ENCODE peak calls at places on chromosomes 3 and 15, in nine cellular contexts. One of them, this sample, is unnamed.

GRCh38 chr3:27712136-27713065 is 9.7 kb downstream of the EOMES start:
- DNase-seq in CD4-positive, CD25-positive, alpha-beta regulatory T cell: peak
- DNase-seq in AG10803: peak
- DNase-seq in lower lobe of right lung: peak
- DNase-seq in PC-3: peak
- DNase-seq in fibroblast of pulmonary artery: peak
- DNase-seq in endothelial cell of umbilical vein: peak
- DNase-seq in astrocyte: peak
- DNase-seq in adipocyte: peak
- DNase-seq in this sample: peak

GRCh38 chr3:182795383-182795782 is 2.1 kb downstream of the ATP11B start:
- DNase-seq in endothelial cell of umbilical vein: no peak
- DNase-seq in adipocyte: peak
- DNase-seq in PC-3: peak
- DNase-seq in CD4-positive, CD25-positive, alpha-beta regulatory T cell: peak
- DNase-seq in AG10803: peak
- DNase-seq in lower lobe of right lung: no peak
- DNase-seq in fibroblast of pulmonary artery: no peak
- DNase-seq in astrocyte: no peak
- DNase-seq in this sample: no peak

GRCh38 chr3:184334470-184335158 is 2.8 kb upstream of the FAM131A start:
- DNase-seq in PC-3: peak
- DNase-seq in astrocyte: peak
- DNase-seq in adipocyte: peak
- DNase-seq in lower lobe of right lung: no peak
- DNase-seq in CD4-positive, CD25-positive, alpha-beta regulatory T cell: peak
- DNase-seq in fibroblast of pulmonary artery: peak
- DNase-seq in endothelial cell of umbilical vein: peak
- DNase-seq in AG10803: peak
- DNase-seq in this sample: peak

GRCh38 chr3:67526246-67526645 is 128.2 kb downstream of the SUCLG2 start:
- DNase-seq in CD4-positive, CD25-positive, alpha-beta regulatory T cell: no peak
- DNase-seq in adipocyte: peak
- DNase-seq in fibroblast of pulmonary artery: peak
- DNase-seq in AG10803: peak
- DNase-seq in endothelial cell of umbilical vein: no peak
- DNase-seq in PC-3: peak
- DNase-seq in astrocyte: peak
- DNase-seq in lower lobe of right lung: no peak
- DNase-seq in this sample: peak

GRCh38 chr15:85707519-85708338 is 87.0 kb downstream of the KLHL25 start:
- DNase-seq in CD4-positive, CD25-positive, alpha-beta regulatory T cell: no peak
- DNase-seq in lower lobe of right lung: no peak
- DNase-seq in endothelial cell of umbilical vein: peak
- DNase-seq in fibroblast of pulmonary artery: peak
- DNase-seq in adipocyte: peak
- DNase-seq in astrocyte: peak
- DNase-seq in AG10803: peak
- DNase-seq in PC-3: no peak
- DNase-seq in this sample: peak

GRCh38 chr3:89303721-89304120 is 196.3 kb downstream of the EPHA3 start:
- DNase-seq in CD4-positive, CD25-positive, alpha-beta regulatory T cell: no peak
- DNase-seq in AG10803: peak
- DNase-seq in PC-3: peak
- DNase-seq in lower lobe of right lung: no peak
- DNase-seq in astrocyte: peak
- DNase-seq in endothelial cell of umbilical vein: no peak
- DNase-seq in fibroblast of pulmonary artery: peak
- DNase-seq in adipocyte: peak
- DNase-seq in this sample: no peak

GRCh38 chr3:124582196-124582595 is 148.1 kb upstream of the UMPS start:
- DNase-seq in adipocyte: no peak
- DNase-seq in lower lobe of right lung: no peak
- DNase-seq in PC-3: no peak
- DNase-seq in astrocyte: no peak
- DNase-seq in AG10803: no peak
- DNase-seq in endothelial cell of umbilical vein: no peak
- DNase-seq in fibroblast of pulmonary artery: no peak
- DNase-seq in CD4-positive, CD25-positive, alpha-beta regulatory T cell: peak
- DNase-seq in this sample: no peak

GRCh38 chr15:99412626-99413025 is 153.2 kb upstream of the MEF2A start:
- DNase-seq in fibroblast of pulmonary artery: no peak
- DNase-seq in AG10803: no peak
- DNase-seq in adipocyte: no peak
- DNase-seq in astrocyte: no peak
- DNase-seq in lower lobe of right lung: no peak
- DNase-seq in PC-3: no peak
- DNase-seq in CD4-positive, CD25-positive, alpha-beta regulatory T cell: no peak
- DNase-seq in endothelial cell of umbilical vein: no peak
- DNase-seq in this sample: no peak

GRCh38 chr15:41899854-41900442 is 6.1 kb upstream of the SPTBN5 start:
- DNase-seq in lower lobe of right lung: no peak
- DNase-seq in fibroblast of pulmonary artery: no peak
- DNase-seq in CD4-positive, CD25-positive, alpha-beta regulatory T cell: no peak
- DNase-seq in AG10803: no peak
- DNase-seq in PC-3: no peak
- DNase-seq in endothelial cell of umbilical vein: no peak
- DNase-seq in adipocyte: no peak
- DNase-seq in astrocyte: no peak
- DNase-seq in this sample: no peak

GRCh38 chr3:109902549-109902948 is 565.2 kb upstream of the DPPA4 start:
- DNase-seq in AG10803: no peak
- DNase-seq in lower lobe of right lung: no peak
- DNase-seq in CD4-positive, CD25-positive, alpha-beta regulatory T cell: no peak
- DNase-seq in adipocyte: no peak
- DNase-seq in endothelial cell of umbilical vein: no peak
- DNase-seq in astrocyte: no peak
- DNase-seq in fibroblast of pulmonary artery: no peak
- DNase-seq in PC-3: no peak
- DNase-seq in this sample: no peak

GRCh38 chr3:186646106-186646505 is 5.9 kb downstream of the FETUB start:
- DNase-seq in AG10803: no peak
- DNase-seq in adipocyte: no peak
- DNase-seq in astrocyte: no peak
- DNase-seq in fibroblast of pulmonary artery: no peak
- DNase-seq in PC-3: no peak
- DNase-seq in endothelial cell of umbilical vein: no peak
- DNase-seq in CD4-positive, CD25-positive, alpha-beta regulatory T cell: no peak
- DNase-seq in lower lobe of right lung: no peak
- DNase-seq in this sample: no peak

GRCh38 chr3:59212128-59212764 is 162.4 kb upstream of the CFAP20DC start:
- DNase-seq in AG10803: peak
- DNase-seq in fibroblast of pulmonary artery: peak
- DNase-seq in astrocyte: peak
- DNase-seq in CD4-positive, CD25-positive, alpha-beta regulatory T cell: peak
- DNase-seq in endothelial cell of umbilical vein: peak
- DNase-seq in adipocyte: peak
- DNase-seq in PC-3: peak
- DNase-seq in lower lobe of right lung: no peak
- DNase-seq in this sample: no peak

GRCh38 chr3:42659451-42660130 is 6.1 kb downstream of the ZBTB47 start:
- DNase-seq in fibroblast of pulmonary artery: no peak
- DNase-seq in CD4-positive, CD25-positive, alpha-beta regulatory T cell: no peak
- DNase-seq in endothelial cell of umbilical vein: no peak
- DNase-seq in AG10803: no peak
- DNase-seq in astrocyte: no peak
- DNase-seq in lower lobe of right lung: no peak
- DNase-seq in PC-3: no peak
- DNase-seq in adipocyte: no peak
- DNase-seq in this sample: no peak

GRCh38 chr3:176939022-176939817 is 258.1 kb downstream of the TBL1XR1 start:
- DNase-seq in PC-3: peak
- DNase-seq in adipocyte: peak
- DNase-seq in CD4-positive, CD25-positive, alpha-beta regulatory T cell: peak
- DNase-seq in fibroblast of pulmonary artery: peak
- DNase-seq in lower lobe of right lung: no peak
- DNase-seq in astrocyte: peak
- DNase-seq in endothelial cell of umbilical vein: peak
- DNase-seq in AG10803: peak
- DNase-seq in this sample: no peak

GRCh38 chr3:18645603-18646002 is 220.5 kb upstream of the SATB1 start:
- DNase-seq in AG10803: no peak
- DNase-seq in CD4-positive, CD25-positive, alpha-beta regulatory T cell: no peak
- DNase-seq in adipocyte: no peak
- DNase-seq in lower lobe of right lung: no peak
- DNase-seq in PC-3: no peak
- DNase-seq in fibroblast of pulmonary artery: no peak
- DNase-seq in endothelial cell of umbilical vein: no peak
- DNase-seq in astrocyte: no peak
- DNase-seq in this sample: no peak

GRCh38 chr3:50333744-50334328 is 5.8 kb upstream of the TUSC2 start:
- DNase-seq in endothelial cell of umbilical vein: peak
- DNase-seq in CD4-positive, CD25-positive, alpha-beta regulatory T cell: no peak
- DNase-seq in lower lobe of right lung: no peak
- DNase-seq in AG10803: peak
- DNase-seq in astrocyte: no peak
- DNase-seq in fibroblast of pulmonary artery: peak
- DNase-seq in PC-3: no peak
- DNase-seq in adipocyte: no peak
- DNase-seq in this sample: no peak

DNA sequence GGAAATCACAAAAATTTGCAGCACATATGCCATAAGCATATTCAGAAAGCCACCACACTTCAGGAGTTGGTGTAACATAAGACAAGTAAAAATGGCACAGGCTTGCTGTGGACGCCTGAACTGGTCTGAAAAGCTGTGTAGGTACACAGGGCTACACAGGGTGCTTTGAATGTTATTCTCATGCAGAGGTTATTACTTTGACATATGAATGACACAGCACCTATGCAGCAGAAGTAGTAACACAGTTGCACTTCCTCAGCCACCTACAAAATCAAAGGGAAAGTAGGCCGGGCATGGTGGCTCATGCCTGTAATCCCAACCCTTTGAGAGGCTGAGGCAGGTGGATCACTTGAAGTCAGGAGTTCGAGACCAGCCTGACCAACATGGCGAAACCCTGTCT is 54.5 kb downstream of the OSBPL10 start:
- DNase-seq in CD4-positive, CD25-positive, alpha-beta regulatory T cell: no peak
- DNase-seq in fibroblast of pulmonary artery: no peak
- DNase-seq in PC-3: no peak
- DNase-seq in astrocyte: no peak
- DNase-seq in lower lobe of right lung: no peak
- DNase-seq in endothelial cell of umbilical vein: no peak
- DNase-seq in adipocyte: no peak
- DNase-seq in AG10803: no peak
- DNase-seq in this sample: no peak
- H3K4me3 ChIP-seq in CD4-positive, CD25-positive, alpha-beta regulatory T cell: no peak
- H3K4me3 ChIP-seq in fibroblast of pulmonary artery: no peak
- H3K4me3 ChIP-seq in PC-3: no peak
- H3K4me3 ChIP-seq in astrocyte: no peak
- H3K4me3 ChIP-seq in lower lobe of right lung: no peak
- H3K4me3 ChIP-seq in endothelial cell of umbilical vein: no peak
- H3K4me3 ChIP-seq in adipocyte: no peak
- H3K4me3 ChIP-seq in AG10803: no peak
- H3K4me3 ChIP-seq in this sample: no peak

DNA sequence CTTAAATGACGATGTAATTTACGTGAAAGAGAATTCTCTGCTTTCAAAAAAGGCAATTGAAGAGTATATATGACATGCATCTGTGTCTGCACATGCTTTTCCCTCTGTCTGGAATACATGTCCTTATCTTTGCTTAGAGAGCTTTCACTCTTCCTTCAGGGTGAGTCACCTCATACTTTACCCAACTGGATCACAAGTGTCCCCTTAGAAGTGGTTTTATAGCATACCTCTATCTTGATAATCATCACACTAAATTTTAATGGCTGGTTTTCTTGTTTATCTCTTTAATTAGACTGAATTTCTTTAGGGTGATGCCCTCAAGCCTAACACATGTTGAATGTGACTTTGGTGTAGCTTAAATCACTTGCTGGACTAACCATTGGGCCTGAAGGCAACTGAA is 178.9 kb downstream of the SV2B start:
- DNase-seq in fibroblast of pulmonary artery: no peak
- DNase-seq in AG10803: no peak
- DNase-seq in endothelial cell of umbilical vein: no peak
- DNase-seq in lower lobe of right lung: no peak
- DNase-seq in adipocyte: no peak
- DNase-seq in astrocyte: no peak
- DNase-seq in PC-3: no peak
- DNase-seq in CD4-positive, CD25-positive, alpha-beta regulatory T cell: no peak
- DNase-seq in this sample: no peak
- H3K4me3 ChIP-seq in fibroblast of pulmonary artery: no peak
- H3K4me3 ChIP-seq in AG10803: no peak
- H3K4me3 ChIP-seq in endothelial cell of umbilical vein: no peak
- H3K4me3 ChIP-seq in lower lobe of right lung: no peak
- H3K4me3 ChIP-seq in adipocyte: no peak
- H3K4me3 ChIP-seq in astrocyte: no peak
- H3K4me3 ChIP-seq in PC-3: no peak
- H3K4me3 ChIP-seq in CD4-positive, CD25-positive, alpha-beta regulatory T cell: no peak
- H3K4me3 ChIP-seq in this sample: no peak

GRCh38 chr15:28919201-28919627 is 33.4 kb downstream of the APBA2 start:
- DNase-seq in AG10803: no peak
- DNase-seq in CD4-positive, CD25-positive, alpha-beta regulatory T cell: no peak
- DNase-seq in fibroblast of pulmonary artery: no peak
- DNase-seq in PC-3: peak
- DNase-seq in lower lobe of right lung: peak
- DNase-seq in adipocyte: no peak
- DNase-seq in endothelial cell of umbilical vein: no peak
- DNase-seq in astrocyte: no peak
- DNase-seq in this sample: no peak

GRCh38 chr15:28915935-28916334 is 30.2 kb downstream of the APBA2 start:
- DNase-seq in astrocyte: no peak
- DNase-seq in AG10803: no peak
- DNase-seq in fibroblast of pulmonary artery: no peak
- DNase-seq in endothelial cell of umbilical vein: no peak
- DNase-seq in lower lobe of right lung: peak
- DNase-seq in PC-3: no peak
- DNase-seq in adipocyte: no peak
- DNase-seq in CD4-positive, CD25-positive, alpha-beta regulatory T cell: no peak
- DNase-seq in this sample: no peak

GRCh38 chr15:28919679-28920655 is 34.2 kb downstream of the APBA2 start:
- DNase-seq in AG10803: no peak
- DNase-seq in astrocyte: no peak
- DNase-seq in PC-3: no peak
- DNase-seq in endothelial cell of umbilical vein: no peak
- DNase-seq in CD4-positive, CD25-positive, alpha-beta regulatory T cell: no peak
- DNase-seq in adipocyte: no peak
- DNase-seq in lower lobe of right lung: peak
- DNase-seq in fibroblast of pulmonary artery: no peak
- DNase-seq in this sample: no peak

GRCh38 chr15:28918141-28918983 is 32.6 kb downstream of the APBA2 start:
- DNase-seq in fibroblast of pulmonary artery: peak
- DNase-seq in AG10803: no peak
- DNase-seq in astrocyte: no peak
- DNase-seq in PC-3: no peak
- DNase-seq in lower lobe of right lung: peak
- DNase-seq in CD4-positive, CD25-positive, alpha-beta regulatory T cell: no peak
- DNase-seq in adipocyte: no peak
- DNase-seq in endothelial cell of umbilical vein: no peak
- DNase-seq in this sample: no peak

GRCh38 chr15:28917791-28918140 is 32.0 kb downstream of the APBA2 start:
- DNase-seq in AG10803: no peak
- DNase-seq in adipocyte: no peak
- DNase-seq in endothelial cell of umbilical vein: no peak
- DNase-seq in astrocyte: no peak
- DNase-seq in CD4-positive, CD25-positive, alpha-beta regulatory T cell: no peak
- DNase-seq in lower lobe of right lung: peak
- DNase-seq in fibroblast of pulmonary artery: no peak
- DNase-seq in PC-3: no peak
- DNase-seq in this sample: no peak
- H3K4me3 ChIP-seq in AG10803: no peak
- H3K4me3 ChIP-seq in adipocyte: no peak
- H3K4me3 ChIP-seq in endothelial cell of umbilical vein: no peak
- H3K4me3 ChIP-seq in astrocyte: no peak
- H3K4me3 ChIP-seq in CD4-positive, CD25-positive, alpha-beta regulatory T cell: no peak
- H3K4me3 ChIP-seq in lower lobe of right lung: no peak
- H3K4me3 ChIP-seq in fibroblast of pulmonary artery: no peak
- H3K4me3 ChIP-seq in PC-3: no peak
- H3K4me3 ChIP-seq in this sample: no peak

GRCh38 chr3:48899298-48899697 is 616 bp upstream of the SLC25A20 start:
- DNase-seq in adipocyte: no peak
- DNase-seq in PC-3: no peak
- DNase-seq in endothelial cell of umbilical vein: no peak
- DNase-seq in lower lobe of right lung: no peak
- DNase-seq in AG10803: no peak
- DNase-seq in fibroblast of pulmonary artery: no peak
- DNase-seq in astrocyte: no peak
- DNase-seq in CD4-positive, CD25-positive, alpha-beta regulatory T cell: peak
- DNase-seq in this sample: no peak
- H3K4me3 ChIP-seq in adipocyte: no peak
- H3K4me3 ChIP-seq in PC-3: peak
- H3K4me3 ChIP-seq in endothelial cell of umbilical vein: peak
- H3K4me3 ChIP-seq in lower lobe of right lung: peak
- H3K4me3 ChIP-seq in AG10803: peak
- H3K4me3 ChIP-seq in fibroblast of pulmonary artery: peak
- H3K4me3 ChIP-seq in astrocyte: peak
- H3K4me3 ChIP-seq in CD4-positive, CD25-positive, alpha-beta regulatory T cell: peak
- H3K4me3 ChIP-seq in this sample: peak

This sample was measured in SJSA1.